ENCODE peak calls at places on chromosomes 2 and 18, in seven cellular contexts. G is stimulated activated CD4-positive, alpha-beta T cell treated with anti-CD3 and anti-CD28 coated beads, Interleukin-2, amount 100 ng/mL, for 24 hours; D is LoVo; S is heart left ventricle; R is mesenteric fat pad; W is activated CD4-positive, alpha-beta T cell treated with anti-CD3 and anti-CD28 coated beads for 48 hours; L is hypothalamus. N is an unnamed sample.

GRCh38 chr2:70498054-70498453 is 55.6 kb downstream of the TGFA start:
- DNase-seq in G (no peak), D (peak), S (no peak), R (no peak), W (no peak), L (no peak), N (no peak)

GRCh38 chr2:41966431-41966893 is 81.4 kb upstream of the PKDCC start:
- DNase-seq in G (no peak), D (peak), S (peak), R (peak), W (no peak), L (peak), N (peak)

GRCh38 chr2:215764441-215765048 is 248.8 kb downstream of the MREG start:
- DNase-seq in G (no peak), D (no peak), S (no peak), R (no peak), W (no peak), L (no peak), N (no peak)

GRCh38 chr2:99336780-99337163 is 417 bp upstream of the EIF5B start:
- DNase-seq in G (no peak), D (no peak), S (no peak), R (no peak), W (no peak), L (no peak), N (no peak)

GRCh38 chr18:3584266-3584665 is 134.3 kb downstream of the TGIF1 start:
- DNase-seq in G (no peak), D (no peak), S (no peak), R (no peak), W (no peak), L (no peak), N (no peak)

GRCh38 chr2:158378926-158379325 is 77.6 kb downstream of the CCDC148 start:
- DNase-seq in G (no peak), D (no peak), S (no peak), R (no peak), W (no peak), L (no peak), N (no peak)

GRCh38 chr2:19073522-19073921 is 284.9 kb downstream of the OSR1 start:
- DNase-seq in G (no peak), D (peak), S (no peak), R (no peak), W (no peak), L (no peak), N (no peak)

GRCh38 chr2:46865181-46865970 is 50.2 kb downstream of the MCFD2 start:
- DNase-seq in G (no peak), D (no peak), S (no peak), R (no peak), W (no peak), L (no peak), N (no peak)

GRCh38 chr18:10770264-10770663 is 244.4 kb downstream of the NAPG start:
- DNase-seq in G (no peak), D (no peak), S (no peak), R (no peak), W (no peak), L (no peak), N (no peak)

GRCh38 chr2:191066281-191067233 is 52.6 kb upstream of the STAT1 start:
- DNase-seq in G (no peak), D (no peak), S (no peak), R (no peak), W (no peak), L (no peak), N (no peak)

GRCh38 chr2:112824701-112825099 is 11.9 kb downstream of the IL1B start:
- DNase-seq in G (no peak), D (no peak), S (no peak), R (no peak), W (no peak), L (no peak), N (no peak)

GRCh38 chr2:119934319-119934718 is 78.6 kb upstream of the EPB41L5 start:
- DNase-seq in G (no peak), D (no peak), S (no peak), R (no peak), W (no peak), L (no peak), N (no peak)

GRCh38 chr2:30782124-30782523 is 25.1 kb downstream of the CAPN13 start:
- DNase-seq in G (no peak), D (no peak), S (no peak), R (peak), W (no peak), L (no peak), N (no peak)

GRCh38 chr2:2974982-2975381 is 402.6 kb downstream of the EIPR1 start:
- DNase-seq in G (no peak), D (no peak), S (no peak), R (no peak), W (no peak), L (no peak), N (no peak)

GRCh38 chr2:73043279-73043678 is 28.2 kb downstream of the SFXN5 start:
- DNase-seq in G (no peak), D (no peak), S (no peak), R (no peak), W (no peak), L (peak), N (no peak)

GRCh38 chr2:163252199-163252598 is 413.6 kb upstream of the KCNH7 start:
- DNase-seq in G (no peak), D (no peak), S (no peak), R (no peak), W (no peak), L (no peak), N (no peak)

GRCh38 chr2:112783187-112783721 is 1.0 kb downstream of the IL1A start:
- DNase-seq in G (no peak), D (no peak), S (no peak), R (no peak), W (no peak), L (no peak), N (no peak)

GRCh38 chr2:133377599-133377998 is 190.7 kb downstream of the NCKAP5 start:
- DNase-seq in G (no peak), D (no peak), S (no peak), R (no peak), W (no peak), L (no peak), N (no peak)

GRCh38 chr18:79624356-79624961 is 55.1 kb upstream of the CTDP1 start:
- DNase-seq in G (no peak), D (no peak), S (no peak), R (peak), W (no peak), L (no peak), N (no peak)

GRCh38 chr2:100248044-100248330 is 74.3 kb downstream of the LONRF2 start:
- DNase-seq in G (no peak), D (no peak), S (no peak), R (no peak), W (no peak), L (no peak), N (no peak)

N was measured in posterior cingulate gyrus.